ENCODE peak calls at places on chromosome 20, in ten cellular contexts. One of them, this sample, is unnamed.

GRCh38 chr20:4087923-4088322 is 72.6 kb upstream of the RNF24 start:
- DNase-seq in MM.1S: no peak
- DNase-seq in keratinocyte: no peak
- DNase-seq in fibroblast of lung: no peak
- DNase-seq in GM23338: no peak
- DNase-seq in body of pancreas: no peak
- DNase-seq in cardiac muscle cell: no peak
- DNase-seq in adrenal gland: peak; percentile 6
- DNase-seq in Karpas-422: no peak
- DNase-seq in heart right ventricle: no peak
- DNase-seq in this sample: no peak

GRCh38 chr20:63736893-63737689 is 627 bp downstream of the LIME1 start:
- DNase-seq in heart right ventricle: no peak
- DNase-seq in MM.1S: peak; percentile 62
- DNase-seq in cardiac muscle cell: no peak
- DNase-seq in body of pancreas: peak; percentile 41
- DNase-seq in fibroblast of lung: no peak
- DNase-seq in Karpas-422: peak; percentile 64
- DNase-seq in keratinocyte: no peak
- DNase-seq in GM23338: no peak
- DNase-seq in adrenal gland: no peak
- DNase-seq in this sample: no peak

GRCh38 chr20:2210646-2211556 is 84.9 kb upstream of the TGM3 start:
- DNase-seq in Karpas-422: peak; percentile 69
- DNase-seq in adrenal gland: no peak
- DNase-seq in MM.1S: no peak
- DNase-seq in keratinocyte: peak; percentile 17
- DNase-seq in body of pancreas: no peak
- DNase-seq in GM23338: peak; percentile 14
- DNase-seq in heart right ventricle: no peak
- DNase-seq in cardiac muscle cell: peak; percentile 89
- DNase-seq in fibroblast of lung: peak; percentile 30
- DNase-seq in this sample: peak; percentile 29

GRCh38 chr20:63737940-63738686 is 1.5 kb upstream of the SLC2A4RG start:
- DNase-seq in fibroblast of lung: no peak
- DNase-seq in MM.1S: peak; percentile 77
- DNase-seq in heart right ventricle: no peak
- DNase-seq in keratinocyte: no peak
- DNase-seq in GM23338: peak; percentile 38
- DNase-seq in Karpas-422: no peak
- DNase-seq in cardiac muscle cell: no peak
- DNase-seq in adrenal gland: no peak
- DNase-seq in body of pancreas: peak; percentile 40
- DNase-seq in this sample: no peak

GRCh38 chr20:2880650-2881049 is 7.4 kb downstream of the PTPRA start:
- DNase-seq in fibroblast of lung: no peak
- DNase-seq in heart right ventricle: no peak
- DNase-seq in GM23338: no peak
- DNase-seq in body of pancreas: no peak
- DNase-seq in keratinocyte: no peak
- DNase-seq in Karpas-422: no peak
- DNase-seq in MM.1S: no peak
- DNase-seq in cardiac muscle cell: no peak
- DNase-seq in adrenal gland: no peak
- DNase-seq in this sample: no peak

GRCh38 chr20:11124849-11125505 is 451.2 kb upstream of the JAG1 start:
- DNase-seq in cardiac muscle cell: no peak
- DNase-seq in body of pancreas: no peak
- DNase-seq in Karpas-422: no peak
- DNase-seq in keratinocyte: no peak
- DNase-seq in adrenal gland: no peak
- DNase-seq in fibroblast of lung: peak; percentile 48
- DNase-seq in MM.1S: no peak
- DNase-seq in heart right ventricle: no peak
- DNase-seq in GM23338: no peak
- DNase-seq in this sample: no peak

GRCh38 chr20:219290-220115 is 7.6 kb upstream of the DEFB129 start:
- DNase-seq in MM.1S: no peak
- DNase-seq in body of pancreas: no peak
- DNase-seq in heart right ventricle: no peak
- DNase-seq in fibroblast of lung: peak; percentile 22
- DNase-seq in adrenal gland: no peak
- DNase-seq in keratinocyte: no peak
- DNase-seq in GM23338: peak; percentile 78
- DNase-seq in cardiac muscle cell: peak; percentile 22
- DNase-seq in Karpas-422: peak; percentile 71
- DNase-seq in this sample: no peak

GRCh38 chr20:36575066-36575743 is 1.8 kb downstream of the TGIF2 start:
- DNase-seq in body of pancreas: peak; percentile 71
- DNase-seq in adrenal gland: peak; percentile 67
- DNase-seq in GM23338: peak; percentile 60
- DNase-seq in cardiac muscle cell: peak; percentile 76
- DNase-seq in heart right ventricle: peak; percentile 46
- DNase-seq in fibroblast of lung: peak; percentile 45
- DNase-seq in MM.1S: no peak
- DNase-seq in Karpas-422: peak; percentile 75
- DNase-seq in keratinocyte: no peak
- DNase-seq in this sample: peak; percentile 45

GRCh38 chr20:7272512-7272911 is 505.0 kb downstream of the BMP2 start:
- DNase-seq in heart right ventricle: no peak
- DNase-seq in keratinocyte: no peak
- DNase-seq in cardiac muscle cell: no peak
- DNase-seq in Karpas-422: no peak
- DNase-seq in GM23338: peak; percentile 57
- DNase-seq in fibroblast of lung: no peak
- DNase-seq in body of pancreas: no peak
- DNase-seq in adrenal gland: no peak
- DNase-seq in MM.1S: no peak
- DNase-seq in this sample: no peak

GRCh38 chr20:38825901-38826625 is 20.6 kb downstream of the PPP1R16B start:
- DNase-seq in fibroblast of lung: peak; percentile 31
- DNase-seq in MM.1S: no peak
- DNase-seq in keratinocyte: no peak
- DNase-seq in cardiac muscle cell: peak; percentile 70
- DNase-seq in GM23338: peak; percentile 79
- DNase-seq in body of pancreas: peak; percentile 18
- DNase-seq in heart right ventricle: no peak
- DNase-seq in adrenal gland: no peak
- DNase-seq in Karpas-422: no peak
- DNase-seq in this sample: no peak

GRCh38 chr20:45433316-45433715 is 17.4 kb downstream of the PIGT start:
- DNase-seq in fibroblast of lung: peak; percentile 95
- DNase-seq in adrenal gland: no peak
- DNase-seq in Karpas-422: no peak
- DNase-seq in cardiac muscle cell: peak; percentile 63
- DNase-seq in MM.1S: no peak
- DNase-seq in heart right ventricle: peak; percentile 63
- DNase-seq in body of pancreas: no peak
- DNase-seq in GM23338: peak; percentile 60
- DNase-seq in keratinocyte: no peak
- DNase-seq in this sample: peak; percentile 81

GRCh38 chr20:37538003-37538402 is 10.3 kb upstream of the BLCAP start:
- DNase-seq in heart right ventricle: no peak
- DNase-seq in cardiac muscle cell: peak; percentile 79
- DNase-seq in keratinocyte: no peak
- DNase-seq in adrenal gland: peak; percentile 60
- DNase-seq in fibroblast of lung: peak; percentile 49
- DNase-seq in Karpas-422: no peak
- DNase-seq in GM23338: no peak
- DNase-seq in MM.1S: no peak
- DNase-seq in body of pancreas: no peak
- DNase-seq in this sample: no peak

GRCh38 chr20:35451295-35451694 is 4.1 kb upstream of the CEP250 start:
- DNase-seq in Karpas-422: no peak
- DNase-seq in keratinocyte: peak; percentile 94
- DNase-seq in body of pancreas: no peak
- DNase-seq in heart right ventricle: no peak
- DNase-seq in MM.1S: no peak
- DNase-seq in adrenal gland: no peak
- DNase-seq in cardiac muscle cell: no peak
- DNase-seq in GM23338: no peak
- DNase-seq in fibroblast of lung: no peak
- DNase-seq in this sample: no peak

GRCh38 chr20:63964412-63964811 is 5.3 kb downstream of the ZNF512B start:
- DNase-seq in Karpas-422: no peak
- DNase-seq in fibroblast of lung: no peak
- DNase-seq in GM23338: no peak
- DNase-seq in cardiac muscle cell: no peak
- DNase-seq in heart right ventricle: peak; percentile 10
- DNase-seq in MM.1S: no peak
- DNase-seq in keratinocyte: no peak
- DNase-seq in adrenal gland: no peak
- DNase-seq in body of pancreas: no peak
- DNase-seq in this sample: peak; percentile 14

GRCh38 chr20:17568972-17569471 is 853 bp upstream of the DSTN start:
- DNase-seq in MM.1S: no peak
- DNase-seq in adrenal gland: peak; percentile 82
- DNase-seq in fibroblast of lung: peak; percentile 97
- DNase-seq in heart right ventricle: peak; percentile 80
- DNase-seq in GM23338: peak; percentile 63
- DNase-seq in body of pancreas: peak; percentile 85
- DNase-seq in cardiac muscle cell: peak; percentile 97
- DNase-seq in keratinocyte: peak; percentile 83
- DNase-seq in Karpas-422: no peak
- DNase-seq in this sample: peak; percentile 87
- H3K36me3 ChIP-seq in MM.1S: no peaks in the 10 kb centered on the region
- H3K36me3 ChIP-seq in adrenal gland: peaks cover 2% of the 10 kb centered on the region
- H3K36me3 ChIP-seq in fibroblast of lung: peaks cover 3% of the 10 kb centered on the region
- H3K36me3 ChIP-seq in heart right ventricle: no peaks in the 10 kb centered on the region
- H3K36me3 ChIP-seq in GM23338: no peaks in the 10 kb centered on the region
- H3K36me3 ChIP-seq in body of pancreas: no peaks in the 10 kb centered on the region
- H3K36me3 ChIP-seq in cardiac muscle cell: no peaks in the 10 kb centered on the region
- H3K36me3 ChIP-seq in keratinocyte: peaks cover 3% of the 10 kb centered on the region
- H3K36me3 ChIP-seq in Karpas-422: no peaks in the 10 kb centered on the region
- H3K36me3 ChIP-seq in this sample: no peaks in the 10 kb centered on the region

DNA sequence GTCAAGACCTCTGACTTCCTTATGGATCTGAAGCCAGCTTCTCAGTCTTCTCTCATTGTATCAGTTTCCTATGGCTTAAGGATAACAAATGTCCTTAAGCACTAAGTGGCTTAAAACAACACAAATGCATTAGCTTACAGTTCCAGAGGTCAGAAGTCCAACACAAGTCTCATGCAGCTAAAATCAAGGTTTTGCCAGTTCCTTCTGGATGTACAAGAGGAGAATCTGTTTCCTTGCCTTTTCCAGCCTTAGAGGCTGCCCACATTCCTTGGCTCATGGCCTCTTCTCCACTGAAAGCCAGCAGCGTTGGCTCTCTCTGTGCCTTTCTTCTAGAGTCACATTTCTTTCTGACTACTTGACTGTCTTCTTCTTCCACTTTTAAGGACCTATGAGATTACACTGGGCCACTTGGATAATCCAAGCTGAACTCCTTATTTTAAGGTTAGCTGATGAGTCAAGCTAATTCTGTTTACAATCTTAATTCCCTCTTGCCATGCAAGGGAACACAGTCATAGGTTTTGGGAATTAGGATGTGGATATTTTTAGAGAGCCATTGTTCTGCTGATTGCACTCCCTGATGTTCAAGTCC is 179.0 kb downstream of the BCAS1 start:
- DNase-seq in keratinocyte: no peak
- DNase-seq in MM.1S: no peak
- DNase-seq in adrenal gland: no peak
- DNase-seq in body of pancreas: no peak
- DNase-seq in Karpas-422: no peak
- DNase-seq in heart right ventricle: no peak
- DNase-seq in cardiac muscle cell: no peak
- DNase-seq in GM23338: no peak
- DNase-seq in fibroblast of lung: no peak
- DNase-seq in this sample: no peak
- H3K27ac ChIP-seq in keratinocyte: no peak overlapping the region
- H3K27ac ChIP-seq in MM.1S: no peak overlapping the region
- H3K27ac ChIP-seq in adrenal gland: no peak overlapping the region
- H3K27ac ChIP-seq in body of pancreas: no peak overlapping the region
- H3K27ac ChIP-seq in Karpas-422: no peak overlapping the region
- H3K27ac ChIP-seq in heart right ventricle: peak overlapping the region; percentile 56
- H3K27ac ChIP-seq in cardiac muscle cell: no peak overlapping the region
- H3K27ac ChIP-seq in GM23338: no peak overlapping the region
- H3K27ac ChIP-seq in fibroblast of lung: peak overlapping the region; percentile 84
- H3K27ac ChIP-seq in this sample: no peak overlapping the region

GRCh38 chr20:62330576-62331317 is 27.9 kb downstream of the ADRM1 start:
- DNase-seq in adrenal gland: no peak
- DNase-seq in GM23338: no peak
- DNase-seq in MM.1S: no peak
- DNase-seq in keratinocyte: no peak
- DNase-seq in body of pancreas: no peak
- DNase-seq in fibroblast of lung: no peak
- DNase-seq in cardiac muscle cell: no peak
- DNase-seq in Karpas-422: no peak
- DNase-seq in heart right ventricle: peak; percentile 11
- DNase-seq in this sample: no peak

GRCh38 chr20:62332421-62332820 is 29.6 kb downstream of the ADRM1 start:
- DNase-seq in body of pancreas: no peak
- DNase-seq in GM23338: no peak
- DNase-seq in heart right ventricle: peak; percentile 10
- DNase-seq in adrenal gland: no peak
- DNase-seq in keratinocyte: no peak
- DNase-seq in Karpas-422: no peak
- DNase-seq in fibroblast of lung: no peak
- DNase-seq in cardiac muscle cell: no peak
- DNase-seq in MM.1S: no peak
- DNase-seq in this sample: no peak

GRCh38 chr20:62332989-62333819 is 30.4 kb downstream of the ADRM1 start:
- DNase-seq in adrenal gland: no peak
- DNase-seq in GM23338: no peak
- DNase-seq in keratinocyte: no peak
- DNase-seq in fibroblast of lung: no peak
- DNase-seq in body of pancreas: no peak
- DNase-seq in heart right ventricle: peak; percentile 11
- DNase-seq in cardiac muscle cell: no peak
- DNase-seq in Karpas-422: no peak
- DNase-seq in MM.1S: no peak
- DNase-seq in this sample: no peak

GRCh38 chr20:62329389-62330377 is 26.9 kb downstream of the ADRM1 start:
- DNase-seq in MM.1S: no peak
- DNase-seq in fibroblast of lung: no peak
- DNase-seq in heart right ventricle: no peak
- DNase-seq in body of pancreas: no peak
- DNase-seq in cardiac muscle cell: no peak
- DNase-seq in keratinocyte: no peak
- DNase-seq in adrenal gland: no peak
- DNase-seq in Karpas-422: no peak
- DNase-seq in GM23338: no peak
- DNase-seq in this sample: no peak

GRCh38 chr20:62331347-62331746 is 28.6 kb downstream of the ADRM1 start:
- DNase-seq in body of pancreas: no peak
- DNase-seq in adrenal gland: no peak
- DNase-seq in fibroblast of lung: no peak
- DNase-seq in MM.1S: no peak
- DNase-seq in GM23338: no peak
- DNase-seq in cardiac muscle cell: no peak
- DNase-seq in keratinocyte: no peak
- DNase-seq in Karpas-422: no peak
- DNase-seq in heart right ventricle: peak; percentile 44
- DNase-seq in this sample: no peak
- H3K36me3 ChIP-seq in body of pancreas: no peaks in the 10 kb centered on the region
- H3K36me3 ChIP-seq in adrenal gland: peaks cover 79% of the 10 kb centered on the region
- H3K36me3 ChIP-seq in fibroblast of lung: peaks cover 39% of the 10 kb centered on the region
- H3K36me3 ChIP-seq in MM.1S: no peaks in the 10 kb centered on the region
- H3K36me3 ChIP-seq in GM23338: peaks cover 17% of the 10 kb centered on the region
- H3K36me3 ChIP-seq in cardiac muscle cell: peaks cover 38% of the 10 kb centered on the region
- H3K36me3 ChIP-seq in keratinocyte: peaks cover 62% of the 10 kb centered on the region
- H3K36me3 ChIP-seq in Karpas-422: no peaks in the 10 kb centered on the region
- H3K36me3 ChIP-seq in heart right ventricle: peaks cover 97% of the 10 kb centered on the region
- H3K36me3 ChIP-seq in this sample: peaks cover 90% of the 10 kb centered on the region

GRCh38 chr20:43710370-43711044 is 16.3 kb downstream of the GTSF1L start:
- DNase-seq in body of pancreas: no peak
- DNase-seq in fibroblast of lung: no peak
- DNase-seq in adrenal gland: no peak
- DNase-seq in Karpas-422: no peak
- DNase-seq in cardiac muscle cell: no peak
- DNase-seq in MM.1S: no peak
- DNase-seq in keratinocyte: no peak
- DNase-seq in heart right ventricle: no peak
- DNase-seq in GM23338: no peak
- DNase-seq in this sample: no peak
- H3K27ac ChIP-seq in body of pancreas: no peak overlapping the region
- H3K27ac ChIP-seq in fibroblast of lung: no peak overlapping the region
- H3K27ac ChIP-seq in adrenal gland: no peak overlapping the region
- H3K27ac ChIP-seq in Karpas-422: no peak overlapping the region
- H3K27ac ChIP-seq in cardiac muscle cell: no peak overlapping the region
- H3K27ac ChIP-seq in MM.1S: no peak overlapping the region
- H3K27ac ChIP-seq in keratinocyte: no peak overlapping the region
- H3K27ac ChIP-seq in heart right ventricle: no peak overlapping the region
- H3K27ac ChIP-seq in GM23338: no peak overlapping the region
- H3K27ac ChIP-seq in this sample: no peak overlapping the region